ENCODE peak calls at places on chromosome 12, in eight cellular contexts. V, H, M, N, B, I, S and T are unnamed samples. For H3K4me1, the result is how much of the 10 kb centered on the place peaks cover.

GRCh38 chr12:109738878-109739665 is 25.4 kb downstream of the FAM222A start:
- DNase-seq in M (no peak), V (peak), I (no peak), B (peak), H (no peak), N (no peak), S (no peak), T (no peak)

GRCh38 chr12:58105225-58106119 is 164.1 kb downstream of the ATP23 start:
- DNase-seq in S (peak), M (no peak), B (no peak), N (no peak), H (no peak), I (no peak), V (peak), T (no peak)

GRCh38 chr12:92570056-92570753 is 132.6 kb upstream of the PLEKHG7 start:
- DNase-seq in H (peak), M (peak), N (peak), S (peak), B (no peak), I (peak), V (peak), T (peak)

GRCh38 chr12:72293701-72294100 is 21.5 kb downstream of the TRHDE start:
- DNase-seq in H (no peak), M (no peak), B (peak), V (peak), N (no peak), I (no peak), S (no peak), T (no peak)

GRCh38 chr12:105120551-105120950 is 13.0 kb downstream of the WASHC4 start:
- DNase-seq in S (no peak), N (no peak), H (no peak), V (peak), B (no peak), M (peak), I (no peak), T (no peak)

GRCh38 chr12:24997970-24998582 is 49.2 kb upstream of the BCAT1 start:
- DNase-seq in M (no peak), S (peak), N (no peak), I (no peak), V (no peak), B (no peak), H (no peak), T (no peak)

GRCh38 chr12:21305666-21306065 is 29.1 kb downstream of the SLCO1A2 start:
- DNase-seq in V (no peak), S (no peak), I (no peak), N (no peak), H (no peak), B (no peak), M (no peak), T (no peak)

GRCh38 chr12:110555509-110556406 is 27.4 kb downstream of the PPTC7 start:
- DNase-seq in M (no peak), V (peak), S (peak), H (no peak), I (no peak), B (no peak), N (no peak), T (no peak)

GRCh38 chr12:103800252-103800771 is 40.7 kb downstream of the NT5DC3 start:
- DNase-seq in H (peak), S (peak), B (peak), M (peak), I (no peak), N (no peak), V (no peak), T (no peak)

GRCh38 chr12:124742111-124742510 is 121.6 kb downstream of the SCARB1 start:
- DNase-seq in B (no peak), N (no peak), M (no peak), H (no peak), S (no peak), V (no peak), I (no peak), T (no peak)

GRCh38 chr12:94289551-94290312 is 141.4 kb downstream of the PLXNC1 start:
- DNase-seq in H (no peak), N (no peak), V (peak), B (no peak), I (peak), S (peak), M (no peak), T (no peak)

GRCh38 chr12:124919646-124920352 is 5.3 kb upstream of the UBC start:
- DNase-seq in H (peak), S (peak), I (peak), M (no peak), N (peak), B (no peak), V (peak), T (no peak)

GRCh38 chr12:59650594-59651229 is 54.9 kb downstream of the SLC16A7 start:
- DNase-seq in V (no peak), I (no peak), S (no peak), M (no peak), H (no peak), N (no peak), B (no peak), T (no peak)

GRCh38 chr12:62210422-62210821 is 49.8 kb upstream of the USP15 start:
- DNase-seq in B (no peak), I (peak), S (peak), H (peak), V (peak), N (no peak), M (peak), T (no peak)

GRCh38 chr12:6089041-6089823 is 35.2 kb downstream of the VWF start:
- DNase-seq in V (peak), H (peak), B (no peak), S (no peak), I (no peak), N (no peak), M (peak), T (no peak)

GRCh38 chr12:4809013-4809448 is 88.8 kb downstream of the GALNT8 start:
- DNase-seq in N (no peak), V (no peak), B (no peak), I (peak), H (no peak), S (no peak), M (no peak), T (peak)

GRCh38 chr12:93145086-93145485 is 216.0 kb upstream of the EEA1 start:
- DNase-seq in N (no peak), B (no peak), H (peak), V (peak), I (no peak), S (no peak), M (no peak), T (no peak)

GRCh38 chr12:91854725-91855124 is 290.9 kb downstream of the BTG1 start:
- DNase-seq in I (no peak), S (peak), N (no peak), H (no peak), B (no peak), M (no peak), V (peak), T (no peak)

GRCh38 chr12:120709976-120710804 is at the start of gene UNC119B:
- DNase-seq in V (peak), M (no peak), N (peak), S (no peak), H (peak), I (peak), B (peak), T (no peak)

GRCh38 chr12:57124259-57124877 is 3.9 kb upstream of the LRP1 start:
- DNase-seq in M (peak), B (no peak), H (peak), I (peak), V (peak), N (peak), S (peak), T (no peak)

GRCh38 chr12:109927622-109928021 is 27.5 kb downstream of the TCHP start:
- DNase-seq in N (no peak), I (peak), M (peak), B (no peak), H (peak), S (peak), V (peak), T (peak)

GRCh38 chr12:104653730-104654328 is 197.1 kb downstream of the CHST11 start:
- DNase-seq in I (peak), V (peak), S (no peak), M (peak), N (no peak), H (no peak), B (no peak), T (peak)

GRCh38 chr12:95551913-95552516 is 739 bp upstream of the USP44 start:
- DNase-seq in N (no peak), B (no peak), V (no peak), H (no peak), I (no peak), M (no peak), S (no peak), T (no peak)
- H3K4me1 ChIP-seq in N (under half), B (under half), V (under half), H (under half), I (under half), M (under half), S (under half), T (under half)

DNA sequence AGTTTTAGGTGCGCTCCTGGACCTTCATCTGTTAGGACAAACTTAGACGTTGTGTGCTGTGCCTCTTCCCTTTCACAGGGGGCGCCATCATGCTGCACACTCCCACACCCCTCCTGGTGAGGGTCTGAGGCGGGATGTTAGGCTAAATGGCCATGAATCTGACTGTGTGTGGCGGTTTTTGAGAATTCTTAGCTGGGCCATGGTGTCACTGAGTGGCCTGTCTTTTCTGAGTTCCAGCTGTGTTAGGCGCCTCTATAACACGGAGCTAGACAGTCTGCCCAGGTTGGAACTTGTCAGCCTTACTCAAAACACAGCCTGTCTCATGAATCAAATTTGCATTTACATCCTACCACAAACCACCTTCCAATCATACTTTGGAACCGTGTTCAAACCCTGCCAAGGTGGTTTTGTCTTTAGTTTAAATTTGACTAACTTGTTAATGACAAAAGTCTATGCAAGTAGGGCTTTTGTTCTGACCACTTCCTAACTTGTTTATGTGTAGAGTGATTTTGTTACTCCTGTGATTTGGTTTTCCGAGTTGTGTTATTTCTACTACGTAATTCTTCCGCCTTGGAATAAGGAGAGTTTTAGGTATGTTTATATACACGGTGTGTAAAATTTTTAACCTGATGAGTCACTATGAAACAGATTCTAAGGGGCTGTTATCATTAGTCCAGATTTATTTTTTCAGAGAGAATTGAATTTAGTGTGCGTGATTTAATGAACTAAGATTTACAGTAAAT is 19.6 kb downstream of the ACVR1B start:
- DNase-seq in H (no peak), M (peak), S (peak), V (peak), I (peak), N (no peak), B (no peak), T (no peak)
- H3K4me1 ChIP-seq in H (under half), M (half or more), S (under half), V (under half), I (under half), N (under half), B (under half), T (under half)

DNA sequence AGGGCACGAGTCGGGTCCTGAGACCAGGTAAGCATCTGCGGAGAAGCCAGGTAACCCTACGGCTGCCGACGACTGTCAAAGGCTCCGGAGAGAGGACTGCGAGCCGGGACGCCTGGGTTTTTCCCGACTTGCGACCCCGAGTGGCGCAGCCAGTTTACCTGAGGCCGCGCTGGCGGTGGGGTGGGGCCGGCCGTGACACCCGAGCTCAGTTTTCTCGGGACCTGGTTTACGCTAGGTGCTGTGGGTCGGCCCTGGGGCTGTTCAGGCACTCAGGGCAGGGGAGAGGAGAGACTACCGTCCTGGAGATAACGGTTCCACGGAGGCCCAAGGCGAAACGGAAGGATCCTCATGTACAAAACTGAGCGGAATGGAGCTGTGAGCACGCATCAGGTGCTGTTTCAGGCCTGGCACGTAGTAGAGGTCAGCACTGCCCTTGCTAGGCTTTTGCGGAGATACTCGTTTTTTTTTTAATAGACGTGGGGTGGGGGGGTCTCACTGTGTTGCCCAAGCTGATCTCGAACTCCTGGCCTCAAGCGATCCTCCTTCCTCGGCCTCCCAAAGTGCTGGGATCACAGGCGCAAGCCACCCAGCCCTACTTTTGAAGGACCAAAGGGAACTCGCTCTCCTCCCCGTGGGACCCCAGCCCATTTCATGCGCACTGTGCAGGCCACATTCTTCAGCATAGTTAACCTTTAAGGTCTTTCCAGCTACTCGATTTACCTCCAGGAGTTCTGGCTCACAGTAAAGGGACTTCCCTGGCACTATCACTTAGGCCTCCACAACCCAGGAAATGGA is 466 bp downstream of the MTRFR start:
- DNase-seq in S (no peak), N (no peak), I (peak), M (no peak), B (no peak), V (peak), H (no peak), T (no peak)
- H3K4me1 ChIP-seq in S (under half), N (under half), I (under half), M (half or more), B (under half), V (under half), H (under half), T (under half)

GRCh38 chr12:2335109-2335508 is 282.3 kb downstream of the CACNA1C start:
- DNase-seq in V (no peak), B (no peak), M (no peak), N (no peak), H (no peak), I (no peak), S (no peak), T (no peak)
- H3K4me1 ChIP-seq in V (under half), B (under half), M (under half), N (under half), H (under half), I (under half), S (under half), T (under half)

DNA sequence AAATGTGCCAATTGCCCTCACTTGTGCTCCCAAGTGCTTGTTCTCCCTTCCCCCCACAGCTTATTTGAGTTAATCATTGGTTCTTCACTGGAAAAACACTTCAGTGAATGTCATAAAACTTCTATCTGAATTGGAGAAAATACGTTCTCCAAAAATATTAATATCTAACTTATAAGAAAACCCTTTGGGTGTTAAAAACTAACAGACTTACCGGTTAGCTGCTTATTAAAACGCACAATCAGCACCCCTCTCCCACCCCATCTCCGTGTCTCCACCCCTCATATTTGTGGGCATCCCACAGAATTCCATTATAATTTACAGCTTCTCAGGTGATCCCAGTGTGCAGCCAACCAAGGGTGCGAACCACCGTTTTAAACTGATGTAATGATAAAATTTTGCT is 31.7 kb downstream of the PLEKHA5 start:
- DNase-seq in S (no peak), M (no peak), V (no peak), H (no peak), I (no peak), N (no peak), B (no peak), T (no peak)
- H3K4me1 ChIP-seq in S (under half), M (under half), V (under half), H (under half), I (under half), N (under half), B (under half), T (under half)

GRCh38 chr12:77294016-77294415 is 228.6 kb upstream of the E2F7 start:
- DNase-seq in H (no peak), B (no peak), N (no peak), V (peak), S (peak), M (no peak), I (no peak), T (no peak)
- H3K4me1 ChIP-seq in H (under half), B (under half), N (under half), V (under half), S (under half), M (under half), I (under half), T (under half)

GRCh38 chr12:132568301-132568700 is 42.1 kb downstream of the LRCOL1 start:
- DNase-seq in B (no peak), N (no peak), M (no peak), S (no peak), I (no peak), H (no peak), V (no peak), T (no peak)
- H3K4me1 ChIP-seq in B (under half), N (under half), M (under half), S (under half), I (under half), H (under half), V (under half), T (under half)

DNA sequence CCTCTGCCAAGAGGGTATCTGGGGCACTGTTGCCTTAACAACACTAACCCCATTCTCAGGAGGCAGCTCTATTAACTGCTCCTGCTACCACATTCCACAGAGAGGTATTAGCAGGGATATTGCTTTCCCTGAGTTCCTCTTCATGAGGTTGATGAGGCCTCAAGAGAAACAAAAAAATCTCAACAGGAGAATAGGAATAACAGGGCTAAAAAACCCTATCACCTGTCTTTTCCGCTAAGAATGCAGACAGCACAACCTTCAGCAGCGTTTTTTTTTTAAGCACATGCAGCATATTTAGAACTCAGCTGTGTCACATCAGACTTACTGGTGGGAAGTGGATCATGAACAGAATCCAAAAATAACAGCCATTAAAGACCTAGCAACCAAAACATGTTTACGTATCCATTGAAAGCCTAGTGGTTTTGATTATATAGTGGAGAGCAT is 29.2 kb downstream of the ATF7 start:
- DNase-seq in N (no peak), S (peak), M (no peak), I (peak), H (no peak), B (no peak), V (no peak), T (no peak)
- H3K4me1 ChIP-seq in N (under half), S (under half), M (under half), I (under half), H (under half), B (under half), V (under half), T (under half)